ENCODE peak calls at places on chromosomes 7 and 10, in four cellular contexts. O, K, B and V are unnamed samples.

GRCh38 chr10:92640110-92640509 is 47.2 kb downstream of the KIF11 start:
- DNase-seq in O (no peak), K (peak), B (no peak), V (peak)

GRCh38 chr10:129703287-129704137 is 236.5 kb downstream of the MGMT start:
- DNase-seq in O (no peak), K (no peak), B (no peak), V (no peak)

GRCh38 chr7:7956531-7957221 is 11.9 kb upstream of the GLCCI1 start:
- DNase-seq in O (no peak), K (no peak), B (no peak), V (no peak)

GRCh38 chr10:133245439-133246235 is 8.0 kb downstream of the VENTX start:
- DNase-seq in O (peak), K (no peak), B (peak), V (no peak)

GRCh38 chr10:10977978-10978377 is 39.7 kb upstream of the CELF2 start:
- DNase-seq in O (no peak), K (no peak), B (no peak), V (no peak)

GRCh38 chr10:106795619-106796018 is 368.9 kb downstream of the SORCS1 start:
- DNase-seq in O (peak), K (no peak), B (peak), V (no peak)

GRCh38 chr7:12619461-12620069 is 49.0 kb downstream of the SCIN start:
- DNase-seq in O (no peak), K (no peak), B (no peak), V (no peak)

GRCh38 chr10:76918106-76918505 is 719.5 kb downstream of the KCNMA1 start:
- DNase-seq in O (no peak), K (no peak), B (no peak), V (no peak)

GRCh38 chr10:102492983-102493382 is 9.5 kb downstream of the ACTR1A start:
- DNase-seq in O (no peak), K (no peak), B (no peak), V (no peak)

GRCh38 chr7:47300472-47301021 is 281.4 kb downstream of the TNS3 start:
- DNase-seq in O (no peak), K (no peak), B (no peak), V (no peak)

GRCh38 chr10:128895473-128895872 is 571.6 kb upstream of the MGMT start:
- DNase-seq in O (no peak), K (no peak), B (no peak), V (no peak)

GRCh38 chr7:102089175-102090098 is 197.2 kb upstream of the SH2B2 start:
- DNase-seq in O (peak), K (no peak), B (no peak), V (no peak)

GRCh38 chr7:115721293-115721920 is 309.2 kb downstream of the TFEC start:
- DNase-seq in O (no peak), K (no peak), B (no peak), V (no peak)

GRCh38 chr10:17257466-17258321 is 29.7 kb downstream of the VIM start:
- DNase-seq in O (peak), K (peak), B (peak), V (no peak)

GRCh38 chr7:145644426-145645154 is 472.0 kb upstream of the CNTNAP2 start:
- DNase-seq in O (no peak), K (no peak), B (no peak), V (no peak)

DNA sequence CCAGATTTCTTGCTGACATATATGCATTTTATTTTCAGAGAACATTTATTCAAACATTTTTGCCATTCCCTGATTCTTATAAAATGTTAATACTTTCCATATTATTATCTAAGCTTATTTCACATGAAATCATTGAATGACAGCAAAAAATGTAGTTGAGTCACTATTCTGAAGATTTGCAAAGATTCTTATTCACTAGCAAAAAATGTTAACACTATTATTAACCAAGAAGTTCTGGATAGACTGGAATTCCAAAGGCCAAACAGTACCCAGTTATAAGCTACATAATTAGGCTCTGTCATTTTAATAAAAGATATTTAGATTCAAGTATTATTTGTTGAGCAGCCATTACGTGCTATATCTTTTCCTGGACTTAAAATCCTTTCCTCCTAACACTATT is 4.3 kb downstream of the GSTO2 start:
- DNase-seq in O (no peak), K (no peak), B (no peak), V (no peak)
- H3K27ac ChIP-seq in O (no peak), K (no peak), B (no peak), V (no peak)

DNA sequence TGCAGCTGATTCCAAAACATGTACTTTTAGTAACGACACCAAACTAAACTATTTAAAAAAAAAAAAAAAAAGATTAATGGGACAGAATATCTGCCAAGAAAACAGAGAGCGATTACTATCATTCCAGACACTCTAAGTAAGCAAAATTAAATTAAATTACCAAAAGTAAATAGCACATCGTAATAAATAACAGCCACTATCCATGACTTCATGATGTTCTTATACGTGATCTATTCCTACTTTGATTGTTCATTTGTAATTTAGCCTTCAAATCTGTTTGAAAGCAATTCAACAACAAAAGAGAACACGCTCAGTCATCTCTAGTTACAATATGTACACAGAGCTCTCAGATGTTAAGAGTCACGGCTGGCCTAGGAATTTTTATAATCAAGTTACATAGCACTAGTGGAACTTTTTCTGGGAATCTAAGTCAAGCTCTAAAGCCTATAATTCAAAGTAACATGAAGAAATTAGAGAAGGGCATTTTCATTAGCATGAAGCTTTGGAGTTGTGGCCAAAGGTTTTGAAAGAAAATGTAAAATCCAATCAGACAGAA is 241.7 kb upstream of the NEBL start:
- DNase-seq in O (no peak), K (no peak), B (no peak), V (no peak)
- TF ChIP-seq TCF7L2 in O (no peak), K (no peak), B (no peak), V (no peak)

GRCh38 chr7:149460493-149461330 is at the start of gene ZNF777:
- DNase-seq in O (peak), K (peak), B (peak), V (peak)
- TF ChIP-seq REST in O (no peak), K (no peak), B (peak), V (no peak)

GRCh38 chr7:70568674-70569334 is 563.1 kb upstream of the GALNT17 start:
- DNase-seq in O (no peak), K (no peak), B (peak), V (no peak)

GRCh38 chr7:70570961-70571360 is 561.0 kb upstream of the GALNT17 start:
- DNase-seq in O (no peak), K (no peak), B (no peak), V (no peak)

GRCh38 chr7:70570029-70570428 is 561.9 kb upstream of the GALNT17 start:
- DNase-seq in O (no peak), K (no peak), B (no peak), V (no peak)

GRCh38 chr7:70571403-70571911 is 560.5 kb upstream of the GALNT17 start:
- DNase-seq in O (peak), K (no peak), B (no peak), V (peak)

GRCh38 chr7:70569335-70569819 is 562.6 kb upstream of the GALNT17 start:
- DNase-seq in O (no peak), K (no peak), B (peak), V (no peak)
- H3K27ac ChIP-seq in O (no peak), K (no peak), B (peak), V (no peak)

GRCh38 chr7:17472939-17473338 is 174.5 kb downstream of the AHR start:
- DNase-seq in O (no peak), K (no peak), B (no peak), V (no peak)

GRCh38 chr7:17477182-17477581 is 178.7 kb downstream of the AHR start:
- DNase-seq in O (no peak), K (no peak), B (no peak), V (no peak)

GRCh38 chr7:17472518-17472917 is 174.1 kb downstream of the AHR start:
- DNase-seq in O (no peak), K (no peak), B (no peak), V (no peak)

DNA sequence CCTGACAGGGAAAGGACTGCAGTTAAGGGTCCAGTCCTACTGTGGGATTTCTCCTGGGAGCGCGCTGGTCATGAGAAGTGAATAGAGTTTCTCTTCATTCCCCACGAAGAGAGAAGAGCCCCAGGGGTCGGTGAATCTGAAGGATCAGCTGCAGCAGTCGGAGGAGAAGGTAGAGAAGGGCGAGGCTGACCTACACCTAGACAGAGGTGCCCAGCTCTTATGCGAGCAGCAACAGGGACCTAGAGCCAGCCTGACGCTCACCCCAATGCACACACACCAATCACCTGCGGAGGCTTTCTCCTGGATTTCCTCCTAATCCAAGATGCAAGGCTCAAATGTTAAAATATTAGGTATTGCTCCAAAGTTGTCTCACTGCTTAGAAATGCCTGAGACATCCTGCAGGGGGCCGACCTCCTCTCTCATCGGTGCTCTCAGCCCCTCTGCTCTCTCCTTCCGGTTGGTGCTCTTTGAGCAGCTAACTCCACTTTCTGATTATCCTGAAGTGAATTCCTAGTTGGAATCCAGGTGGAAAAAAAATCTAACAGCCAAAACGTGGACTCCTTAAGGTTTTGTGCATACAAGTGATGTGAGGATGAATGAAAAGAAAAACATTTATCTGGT is 176.4 kb downstream of the AHR start:
- DNase-seq in O (peak), K (no peak), B (peak), V (no peak)
- TF ChIP-seq TCF7L2 in O (no peak), K (no peak), B (no peak), V (no peak)

GRCh38 chr10:97407952-97408248 is 6.8 kb upstream of the RRP12 start:
- DNase-seq in O (no peak), K (no peak), B (no peak), V (no peak)

GRCh38 chr10:97407211-97407951 is 6.2 kb upstream of the RRP12 start:
- DNase-seq in O (peak), K (peak), B (peak), V (peak)

GRCh38 chr10:97408496-97408992 is 7.4 kb upstream of the RRP12 start:
- DNase-seq in O (peak), K (no peak), B (no peak), V (no peak)

GRCh38 chr10:97404044-97404443 is 2.9 kb upstream of the RRP12 start:
- DNase-seq in O (no peak), K (no peak), B (no peak), V (no peak)

GRCh38 chr10:97406064-97406463 is 4.9 kb upstream of the RRP12 start:
- DNase-seq in O (no peak), K (no peak), B (no peak), V (no peak)
- TF ChIP-seq REST in O (no peak), K (no peak), B (no peak), V (no peak)

GRCh38 chr10:71247804-71248203 is 35.4 kb downstream of the UNC5B start:
- DNase-seq in O (no peak), K (no peak), B (no peak), V (no peak)

GRCh38 chr10:71247306-71247705 is 34.9 kb downstream of the UNC5B start:
- DNase-seq in O (no peak), K (no peak), B (no peak), V (no peak)

GRCh38 chr10:71244638-71245419 is 32.5 kb downstream of the UNC5B start:
- DNase-seq in O (no peak), K (no peak), B (no peak), V (no peak)

GRCh38 chr10:71245420-71246325 is 33.3 kb downstream of the UNC5B start:
- DNase-seq in O (no peak), K (no peak), B (no peak), V (no peak)

GRCh38 chr10:71246591-71247143 is 34.3 kb downstream of the UNC5B start:
- DNase-seq in O (no peak), K (peak), B (no peak), V (no peak)
- H3K27ac ChIP-seq in O (no peak), K (peak), B (no peak), V (no peak)

GRCh38 chr7:99457646-99458493 is 8.1 kb downstream of the ATP5MF start:
- DNase-seq in O (no peak), K (no peak), B (no peak), V (no peak)

GRCh38 chr7:99453105-99453504 is 12.9 kb downstream of the ATP5MF start:
- DNase-seq in O (no peak), K (no peak), B (no peak), V (no peak)

GRCh38 chr7:99456288-99456687 is 9.7 kb downstream of the ATP5MF start:
- DNase-seq in O (no peak), K (no peak), B (no peak), V (no peak)

GRCh38 chr7:99457050-99457645 is 8.8 kb downstream of the ATP5MF start:
- DNase-seq in O (no peak), K (no peak), B (no peak), V (no peak)

GRCh38 chr7:99455874-99456273 is 10.1 kb downstream of the ATP5MF start:
- DNase-seq in O (no peak), K (no peak), B (no peak), V (no peak)
- TF ChIP-seq TCF7L2 in O (no peak), K (no peak), B (no peak), V (no peak)

DNA sequence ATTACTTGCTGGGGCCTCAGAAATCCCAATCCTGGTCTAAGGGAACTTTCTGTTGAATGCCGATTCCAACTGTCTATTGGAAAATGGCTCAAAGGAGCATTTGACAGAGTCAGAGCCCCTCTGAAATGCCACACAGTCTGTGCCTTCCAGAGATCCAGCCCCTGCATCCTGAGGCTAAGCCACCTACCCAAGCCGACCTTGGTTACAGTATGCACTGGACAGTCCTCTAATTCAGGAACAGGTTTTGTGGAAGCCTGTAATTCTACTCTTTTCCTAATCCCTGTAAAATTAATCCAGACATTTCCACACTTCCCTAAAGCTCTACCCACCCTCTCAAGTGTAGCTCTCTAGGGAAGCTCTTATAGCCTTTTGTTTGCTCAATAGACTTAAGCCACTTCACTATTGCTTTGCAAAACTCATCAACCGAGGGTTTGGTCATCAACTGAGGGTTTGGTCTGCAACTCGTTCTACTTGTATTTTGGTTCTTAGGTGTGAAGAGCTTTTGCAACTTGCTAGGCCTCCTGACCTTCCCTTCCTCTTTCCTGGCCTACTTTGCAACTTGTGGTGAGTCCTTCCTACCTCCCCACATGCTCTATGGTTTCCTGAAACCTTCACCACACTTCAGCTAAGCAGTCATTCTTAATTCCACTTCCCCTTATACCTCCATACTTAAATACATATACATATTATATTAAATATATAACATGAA is 364.8 kb downstream of the SFMBT2 start:
- DNase-seq in O (no peak), K (no peak), B (no peak), V (no peak)
- TF ChIP-seq REST in O (no peak), K (no peak), B (no peak), V (no peak)

DNA sequence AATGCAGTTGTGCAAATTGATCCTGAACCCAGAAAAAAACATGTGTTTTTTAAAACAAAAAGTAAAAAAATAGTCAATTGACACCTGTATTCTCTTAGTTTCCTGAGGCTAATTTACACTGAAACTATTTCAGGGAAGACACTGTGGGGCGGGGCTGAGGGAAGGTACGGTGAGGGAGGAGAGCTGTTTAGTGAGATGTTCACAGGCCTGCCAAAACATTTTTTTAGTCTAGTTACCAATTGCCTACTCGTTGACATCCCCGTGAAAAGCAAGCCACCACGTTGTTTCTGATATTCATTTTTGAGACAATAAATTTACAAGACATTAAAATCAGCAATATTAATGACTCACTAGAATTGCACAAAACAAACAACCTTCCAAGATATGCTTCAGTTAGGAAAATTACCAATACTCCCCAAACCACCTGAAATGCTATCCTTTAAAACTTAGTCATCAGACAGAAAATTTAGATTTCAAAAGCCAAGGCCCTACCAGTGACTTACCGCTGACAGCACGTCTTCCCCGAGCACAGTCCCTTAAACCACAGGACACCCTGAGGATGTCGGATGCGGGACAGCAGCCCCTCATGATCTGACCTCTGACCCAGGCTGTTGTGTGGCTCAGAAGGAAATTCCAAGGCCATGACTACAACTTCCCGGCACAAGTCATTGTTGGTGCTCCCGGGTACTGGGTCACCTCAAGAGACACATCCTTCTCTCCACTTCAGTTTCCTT is 279.2 kb downstream of the PRPF18 start:
- DNase-seq in O (no peak), K (peak), B (no peak), V (peak)
- H3K27ac ChIP-seq in O (no peak), K (peak), B (no peak), V (peak)